ENCODE peak calls at places on chromosomes 1 and 21, in eight cellular contexts. One of them, this sample, is unnamed.

GRCh38 chr1:214848101-214848500 is 234.4 kb upstream of the KCNK2 start:
- DNase-seq in fibroblast of lung: no peak
- DNase-seq in mammary epithelial cell: no peak
- DNase-seq in HCT116: no peak
- DNase-seq in DND-41: no peak
- DNase-seq in hepatocyte: no peak
- DNase-seq in neural progenitor cell: no peak
- DNase-seq in PC-3: no peak
- DNase-seq in this sample: no peak

GRCh38 chr1:91546301-91546581 is 45.6 kb downstream of the CDC7 start:
- DNase-seq in fibroblast of lung: no peak
- DNase-seq in mammary epithelial cell: no peak
- DNase-seq in HCT116: no peak
- DNase-seq in DND-41: no peak
- DNase-seq in hepatocyte: no peak
- DNase-seq in neural progenitor cell: no peak
- DNase-seq in PC-3: no peak
- DNase-seq in this sample: no peak

GRCh38 chr1:155761746-155762400 is 73.0 kb downstream of the DAP3 start:
- DNase-seq in fibroblast of lung: no peak
- DNase-seq in mammary epithelial cell: no peak
- DNase-seq in HCT116: no peak
- DNase-seq in DND-41: no peak
- DNase-seq in hepatocyte: no peak
- DNase-seq in neural progenitor cell: no peak
- DNase-seq in PC-3: no peak
- DNase-seq in this sample: no peak

GRCh38 chr1:197126698-197127097 is 19.8 kb downstream of the ASPM start:
- DNase-seq in fibroblast of lung: peak; percentile 25
- DNase-seq in mammary epithelial cell: no peak
- DNase-seq in HCT116: no peak
- DNase-seq in DND-41: no peak
- DNase-seq in hepatocyte: no peak
- DNase-seq in neural progenitor cell: no peak
- DNase-seq in PC-3: no peak
- DNase-seq in this sample: no peak

GRCh38 chr1:201356236-201356635 is 21.2 kb downstream of the TNNT2 start:
- DNase-seq in fibroblast of lung: no peak
- DNase-seq in mammary epithelial cell: no peak
- DNase-seq in HCT116: no peak
- DNase-seq in DND-41: no peak
- DNase-seq in hepatocyte: no peak
- DNase-seq in neural progenitor cell: no peak
- DNase-seq in PC-3: no peak
- DNase-seq in this sample: no peak

GRCh38 chr1:158185770-158186705 is 5.3 kb downstream of the CD1D start:
- DNase-seq in fibroblast of lung: no peak
- DNase-seq in mammary epithelial cell: no peak
- DNase-seq in HCT116: no peak
- DNase-seq in DND-41: no peak
- DNase-seq in hepatocyte: no peak
- DNase-seq in neural progenitor cell: no peak
- DNase-seq in PC-3: no peak
- DNase-seq in this sample: no peak

GRCh38 chr1:209702832-209703231 is 1.8 kb upstream of the HSD11B1 start:
- DNase-seq in fibroblast of lung: no peak
- DNase-seq in mammary epithelial cell: no peak
- DNase-seq in HCT116: no peak
- DNase-seq in DND-41: no peak
- DNase-seq in hepatocyte: no peak
- DNase-seq in neural progenitor cell: no peak
- DNase-seq in PC-3: no peak
- DNase-seq in this sample: no peak

GRCh38 chr1:151313501-151313900 is 13.7 kb downstream of the PI4KB start:
- DNase-seq in fibroblast of lung: no peak
- DNase-seq in mammary epithelial cell: no peak
- DNase-seq in HCT116: no peak
- DNase-seq in DND-41: no peak
- DNase-seq in hepatocyte: no peak
- DNase-seq in neural progenitor cell: no peak
- DNase-seq in PC-3: no peak
- DNase-seq in this sample: no peak

GRCh38 chr1:48228156-48228555 is 5.6 kb downstream of the SLC5A9 start:
- DNase-seq in fibroblast of lung: no peak
- DNase-seq in mammary epithelial cell: no peak
- DNase-seq in HCT116: no peak
- DNase-seq in DND-41: no peak
- DNase-seq in hepatocyte: peak; percentile 23
- DNase-seq in neural progenitor cell: peak; percentile 61
- DNase-seq in PC-3: no peak
- DNase-seq in this sample: no peak

GRCh38 chr1:59752556-59753412 is 62.0 kb upstream of the HOOK1 start:
- DNase-seq in fibroblast of lung: no peak
- DNase-seq in mammary epithelial cell: no peak
- DNase-seq in HCT116: no peak
- DNase-seq in DND-41: no peak
- DNase-seq in hepatocyte: no peak
- DNase-seq in neural progenitor cell: no peak
- DNase-seq in PC-3: no peak
- DNase-seq in this sample: no peak

GRCh38 chr1:172954476-172955150 is 96.1 kb downstream of the TNFSF18 start:
- DNase-seq in fibroblast of lung: no peak
- DNase-seq in mammary epithelial cell: no peak
- DNase-seq in HCT116: no peak
- DNase-seq in DND-41: no peak
- DNase-seq in hepatocyte: no peak
- DNase-seq in neural progenitor cell: no peak
- DNase-seq in PC-3: no peak
- DNase-seq in this sample: no peak

GRCh38 chr1:30144831-30145230 is 578.6 kb downstream of the MATN1 start:
- DNase-seq in fibroblast of lung: no peak
- DNase-seq in mammary epithelial cell: no peak
- DNase-seq in HCT116: no peak
- DNase-seq in DND-41: no peak
- DNase-seq in hepatocyte: no peak
- DNase-seq in neural progenitor cell: no peak
- DNase-seq in PC-3: no peak
- DNase-seq in this sample: no peak

GRCh38 chr1:150550222-150551048 is 1.2 kb downstream of the ADAMTSL4 start:
- DNase-seq in fibroblast of lung: no peak
- DNase-seq in mammary epithelial cell: no peak
- DNase-seq in HCT116: no peak
- DNase-seq in DND-41: no peak
- DNase-seq in hepatocyte: peak; percentile 39
- DNase-seq in neural progenitor cell: peak; percentile 13
- DNase-seq in PC-3: no peak
- DNase-seq in this sample: peak; percentile 71

GRCh38 chr1:154219511-154219910 is 1.2 kb upstream of the UBAP2L start:
- DNase-seq in fibroblast of lung: peak; percentile 35
- DNase-seq in mammary epithelial cell: peak; percentile 24
- DNase-seq in HCT116: no peak
- DNase-seq in DND-41: no peak
- DNase-seq in hepatocyte: peak; percentile 39
- DNase-seq in neural progenitor cell: no peak
- DNase-seq in PC-3: peak; percentile 35
- DNase-seq in this sample: no peak

GRCh38 chr1:95033843-95034242 is 38.9 kb downstream of the ALG14 start:
- DNase-seq in fibroblast of lung: peak; percentile 70
- DNase-seq in mammary epithelial cell: no peak
- DNase-seq in HCT116: no peak
- DNase-seq in DND-41: no peak
- DNase-seq in hepatocyte: no peak
- DNase-seq in neural progenitor cell: no peak
- DNase-seq in PC-3: no peak
- DNase-seq in this sample: no peak

GRCh38 chr1:81799939-81800740 is 594 bp upstream of the ADGRL2 start:
- DNase-seq in fibroblast of lung: peak; percentile 76
- DNase-seq in mammary epithelial cell: peak; percentile 78
- DNase-seq in HCT116: no peak
- DNase-seq in DND-41: no peak
- DNase-seq in hepatocyte: peak; percentile 84
- DNase-seq in neural progenitor cell: peak; percentile 94
- DNase-seq in PC-3: no peak
- DNase-seq in this sample: peak; percentile 53

GRCh38 chr1:40184193-40184592 is 23.0 kb downstream of the RLF start:
- DNase-seq in fibroblast of lung: no peak
- DNase-seq in mammary epithelial cell: no peak
- DNase-seq in HCT116: no peak
- DNase-seq in DND-41: no peak
- DNase-seq in hepatocyte: no peak
- DNase-seq in neural progenitor cell: no peak
- DNase-seq in PC-3: no peak
- DNase-seq in this sample: no peak
- H3K4me1 ChIP-seq in fibroblast of lung: peaks cover 2% of the 10 kb centered on the region
- H3K4me1 ChIP-seq in mammary epithelial cell: peaks cover 14% of the 10 kb centered on the region
- H3K4me1 ChIP-seq in HCT116: peaks cover 4% of the 10 kb centered on the region
- H3K4me1 ChIP-seq in DND-41: no peaks in the 10 kb centered on the region
- H3K4me1 ChIP-seq in hepatocyte: no peaks in the 10 kb centered on the region
- H3K4me1 ChIP-seq in neural progenitor cell: peaks cover 3% of the 10 kb centered on the region
- H3K4me1 ChIP-seq in PC-3: no peaks in the 10 kb centered on the region
- H3K4me1 ChIP-seq in this sample: no peaks in the 10 kb centered on the region

GRCh38 chr1:204615881-204616280 is 69.7 kb downstream of the LRRN2 start:
- DNase-seq in fibroblast of lung: no peak
- DNase-seq in mammary epithelial cell: no peak
- DNase-seq in HCT116: no peak
- DNase-seq in DND-41: no peak
- DNase-seq in hepatocyte: no peak
- DNase-seq in neural progenitor cell: no peak
- DNase-seq in PC-3: no peak
- DNase-seq in this sample: no peak
- TF ChIP-seq EZH2 in fibroblast of lung: no peak
- TF ChIP-seq EZH2 in mammary epithelial cell: no peak
- TF ChIP-seq EZH2 in HCT116: no peak
- TF ChIP-seq EZH2 in DND-41: no peak
- TF ChIP-seq EZH2 in hepatocyte: no peak
- TF ChIP-seq EZH2 in neural progenitor cell: no peak
- TF ChIP-seq EZH2 in PC-3: no peak
- TF ChIP-seq EZH2 in this sample: no peak

GRCh38 chr21:35154788-35155187 is 105.7 kb upstream of the RUNX1 start:
- DNase-seq in fibroblast of lung: no peak
- DNase-seq in mammary epithelial cell: no peak
- DNase-seq in HCT116: no peak
- DNase-seq in DND-41: no peak
- DNase-seq in hepatocyte: no peak
- DNase-seq in neural progenitor cell: no peak
- DNase-seq in PC-3: no peak
- DNase-seq in this sample: no peak

GRCh38 chr21:35153671-35154070 is 104.6 kb upstream of the RUNX1 start:
- DNase-seq in fibroblast of lung: peak; percentile 73
- DNase-seq in mammary epithelial cell: no peak
- DNase-seq in HCT116: no peak
- DNase-seq in DND-41: no peak
- DNase-seq in hepatocyte: no peak
- DNase-seq in neural progenitor cell: no peak
- DNase-seq in PC-3: no peak
- DNase-seq in this sample: no peak

GRCh38 chr21:35147439-35147838 is 98.3 kb upstream of the RUNX1 start:
- DNase-seq in fibroblast of lung: peak; percentile 59
- DNase-seq in mammary epithelial cell: peak; percentile 96
- DNase-seq in HCT116: no peak
- DNase-seq in DND-41: no peak
- DNase-seq in hepatocyte: no peak
- DNase-seq in neural progenitor cell: no peak
- DNase-seq in PC-3: peak; percentile 86
- DNase-seq in this sample: no peak

GRCh38 chr21:35149698-35150097 is 100.6 kb upstream of the RUNX1 start:
- DNase-seq in fibroblast of lung: peak; percentile 90
- DNase-seq in mammary epithelial cell: peak; percentile 84
- DNase-seq in HCT116: no peak
- DNase-seq in DND-41: no peak
- DNase-seq in hepatocyte: no peak
- DNase-seq in neural progenitor cell: no peak
- DNase-seq in PC-3: peak; percentile 84
- DNase-seq in this sample: peak; percentile 79

GRCh38 chr21:35150562-35151226 is 101.6 kb upstream of the RUNX1 start:
- DNase-seq in fibroblast of lung: peak; percentile 86
- DNase-seq in mammary epithelial cell: peak; percentile 80
- DNase-seq in HCT116: no peak
- DNase-seq in DND-41: no peak
- DNase-seq in hepatocyte: no peak
- DNase-seq in neural progenitor cell: no peak
- DNase-seq in PC-3: peak; percentile 63
- DNase-seq in this sample: no peak
- H3K4me1 ChIP-seq in fibroblast of lung: no peaks in the 10 kb centered on the region
- H3K4me1 ChIP-seq in mammary epithelial cell: peaks cover 59% of the 10 kb centered on the region
- H3K4me1 ChIP-seq in HCT116: peaks cover 22% of the 10 kb centered on the region
- H3K4me1 ChIP-seq in DND-41: no peaks in the 10 kb centered on the region
- H3K4me1 ChIP-seq in hepatocyte: no peaks in the 10 kb centered on the region
- H3K4me1 ChIP-seq in neural progenitor cell: no peaks in the 10 kb centered on the region
- H3K4me1 ChIP-seq in PC-3: peaks cover 62% of the 10 kb centered on the region
- H3K4me1 ChIP-seq in this sample: peaks cover 17% of the 10 kb centered on the region

GRCh38 chr1:229409616-229410369 is 24.1 kb downstream of the ACTA1 start:
- DNase-seq in fibroblast of lung: no peak
- DNase-seq in mammary epithelial cell: no peak
- DNase-seq in HCT116: no peak
- DNase-seq in DND-41: no peak
- DNase-seq in hepatocyte: peak; percentile 50
- DNase-seq in neural progenitor cell: peak; percentile 18
- DNase-seq in PC-3: no peak
- DNase-seq in this sample: no peak
- TF ChIP-seq EZH2 in fibroblast of lung: no peak
- TF ChIP-seq EZH2 in mammary epithelial cell: no peak
- TF ChIP-seq EZH2 in HCT116: no peak
- TF ChIP-seq EZH2 in DND-41: no peak
- TF ChIP-seq EZH2 in hepatocyte: no peak
- TF ChIP-seq EZH2 in neural progenitor cell: no peak
- TF ChIP-seq EZH2 in PC-3: no peak
- TF ChIP-seq EZH2 in this sample: no peak